ENCODE peak calls at places on chromosome 14, in seven cellular contexts. One of them, this sample, is unnamed.

GRCh38 chr14:104844306-104845032 is 20.6 kb upstream of the CEP170B start:
- DNase-seq in left lobe of liver: no peak
- DNase-seq in germinal center: no peak
- DNase-seq in central memory CD8-positive, alpha-beta T cell: no peak
- DNase-seq in right lobe of liver: peak
- DNase-seq in stimulated activated CD8-positive, alpha-beta memory T cell treated with anti-CD3 and anti-CD28 coated beads, Interleukin-4, amount 100 ng/mL, for 48 hours: no peak
- DNase-seq in NCI-H748 treated with DMSO at 0.1 percent for 48 hours: no peak
- DNase-seq in this sample: no peak

GRCh38 chr14:77120771-77121743 is 20.5 kb downstream of the ZDHHC22 start:
- DNase-seq in left lobe of liver: no peak
- DNase-seq in germinal center: peak
- DNase-seq in central memory CD8-positive, alpha-beta T cell: peak
- DNase-seq in right lobe of liver: no peak
- DNase-seq in stimulated activated CD8-positive, alpha-beta memory T cell treated with anti-CD3 and anti-CD28 coated beads, Interleukin-4, amount 100 ng/mL, for 48 hours: no peak
- DNase-seq in NCI-H748 treated with DMSO at 0.1 percent for 48 hours: no peak
- DNase-seq in this sample: no peak

GRCh38 chr14:89427426-89428162 is 10.6 kb upstream of the FOXN3 start:
- DNase-seq in left lobe of liver: peak
- DNase-seq in germinal center: no peak
- DNase-seq in central memory CD8-positive, alpha-beta T cell: no peak
- DNase-seq in right lobe of liver: peak
- DNase-seq in stimulated activated CD8-positive, alpha-beta memory T cell treated with anti-CD3 and anti-CD28 coated beads, Interleukin-4, amount 100 ng/mL, for 48 hours: no peak
- DNase-seq in NCI-H748 treated with DMSO at 0.1 percent for 48 hours: no peak
- DNase-seq in this sample: no peak

GRCh38 chr14:61300754-61301153 is 19.6 kb upstream of the TMEM30B start:
- DNase-seq in left lobe of liver: no peak
- DNase-seq in germinal center: no peak
- DNase-seq in central memory CD8-positive, alpha-beta T cell: no peak
- DNase-seq in right lobe of liver: no peak
- DNase-seq in stimulated activated CD8-positive, alpha-beta memory T cell treated with anti-CD3 and anti-CD28 coated beads, Interleukin-4, amount 100 ng/mL, for 48 hours: no peak
- DNase-seq in NCI-H748 treated with DMSO at 0.1 percent for 48 hours: no peak
- DNase-seq in this sample: no peak

GRCh38 chr14:51095854-51096823 is 1.2 kb upstream of the TRIM9 start:
- DNase-seq in left lobe of liver: no peak
- DNase-seq in germinal center: peak
- DNase-seq in central memory CD8-positive, alpha-beta T cell: no peak
- DNase-seq in right lobe of liver: no peak
- DNase-seq in stimulated activated CD8-positive, alpha-beta memory T cell treated with anti-CD3 and anti-CD28 coated beads, Interleukin-4, amount 100 ng/mL, for 48 hours: peak
- DNase-seq in NCI-H748 treated with DMSO at 0.1 percent for 48 hours: peak
- DNase-seq in this sample: peak

GRCh38 chr14:79965896-79966295 is 245.4 kb downstream of the DIO2 start:
- DNase-seq in left lobe of liver: no peak
- DNase-seq in germinal center: no peak
- DNase-seq in central memory CD8-positive, alpha-beta T cell: no peak
- DNase-seq in right lobe of liver: no peak
- DNase-seq in stimulated activated CD8-positive, alpha-beta memory T cell treated with anti-CD3 and anti-CD28 coated beads, Interleukin-4, amount 100 ng/mL, for 48 hours: no peak
- DNase-seq in NCI-H748 treated with DMSO at 0.1 percent for 48 hours: no peak
- DNase-seq in this sample: no peak

GRCh38 chr14:35292770-35293561 is 784 bp downstream of the PSMA6 start:
- DNase-seq in left lobe of liver: no peak
- DNase-seq in germinal center: no peak
- DNase-seq in central memory CD8-positive, alpha-beta T cell: no peak
- DNase-seq in right lobe of liver: no peak
- DNase-seq in stimulated activated CD8-positive, alpha-beta memory T cell treated with anti-CD3 and anti-CD28 coated beads, Interleukin-4, amount 100 ng/mL, for 48 hours: no peak
- DNase-seq in NCI-H748 treated with DMSO at 0.1 percent for 48 hours: no peak
- DNase-seq in this sample: peak

GRCh38 chr14:91330111-91330696 is 85.7 kb upstream of the GPR68 start:
- DNase-seq in left lobe of liver: no peak
- DNase-seq in germinal center: no peak
- DNase-seq in central memory CD8-positive, alpha-beta T cell: no peak
- DNase-seq in right lobe of liver: no peak
- DNase-seq in stimulated activated CD8-positive, alpha-beta memory T cell treated with anti-CD3 and anti-CD28 coated beads, Interleukin-4, amount 100 ng/mL, for 48 hours: no peak
- DNase-seq in NCI-H748 treated with DMSO at 0.1 percent for 48 hours: no peak
- DNase-seq in this sample: no peak

GRCh38 chr14:80164991-80165390 is 46.3 kb downstream of the DIO2 start:
- DNase-seq in left lobe of liver: no peak
- DNase-seq in germinal center: no peak
- DNase-seq in central memory CD8-positive, alpha-beta T cell: no peak
- DNase-seq in right lobe of liver: no peak
- DNase-seq in stimulated activated CD8-positive, alpha-beta memory T cell treated with anti-CD3 and anti-CD28 coated beads, Interleukin-4, amount 100 ng/mL, for 48 hours: no peak
- DNase-seq in NCI-H748 treated with DMSO at 0.1 percent for 48 hours: no peak
- DNase-seq in this sample: peak

GRCh38 chr14:105861985-105862465 is 335.6 kb downstream of the TMEM121 start:
- DNase-seq in left lobe of liver: no peak
- DNase-seq in germinal center: peak
- DNase-seq in central memory CD8-positive, alpha-beta T cell: no peak
- DNase-seq in right lobe of liver: peak
- DNase-seq in stimulated activated CD8-positive, alpha-beta memory T cell treated with anti-CD3 and anti-CD28 coated beads, Interleukin-4, amount 100 ng/mL, for 48 hours: peak
- DNase-seq in NCI-H748 treated with DMSO at 0.1 percent for 48 hours: no peak
- DNase-seq in this sample: no peak

GRCh38 chr14:93970589-93970966 is 5.8 kb downstream of the ASB2 start:
- DNase-seq in left lobe of liver: no peak
- DNase-seq in germinal center: peak
- DNase-seq in central memory CD8-positive, alpha-beta T cell: peak
- DNase-seq in right lobe of liver: no peak
- DNase-seq in stimulated activated CD8-positive, alpha-beta memory T cell treated with anti-CD3 and anti-CD28 coated beads, Interleukin-4, amount 100 ng/mL, for 48 hours: peak
- DNase-seq in NCI-H748 treated with DMSO at 0.1 percent for 48 hours: peak
- DNase-seq in this sample: no peak

GRCh38 chr14:39548358-39548757 is 116.1 kb upstream of the FBXO33 start:
- DNase-seq in left lobe of liver: no peak
- DNase-seq in germinal center: no peak
- DNase-seq in central memory CD8-positive, alpha-beta T cell: no peak
- DNase-seq in right lobe of liver: no peak
- DNase-seq in stimulated activated CD8-positive, alpha-beta memory T cell treated with anti-CD3 and anti-CD28 coated beads, Interleukin-4, amount 100 ng/mL, for 48 hours: no peak
- DNase-seq in NCI-H748 treated with DMSO at 0.1 percent for 48 hours: no peak
- DNase-seq in this sample: no peak

GRCh38 chr14:20624495-20625070 is 16.9 kb downstream of the OR6S1 start:
- DNase-seq in left lobe of liver: no peak
- DNase-seq in germinal center: peak
- DNase-seq in central memory CD8-positive, alpha-beta T cell: no peak
- DNase-seq in right lobe of liver: peak
- DNase-seq in stimulated activated CD8-positive, alpha-beta memory T cell treated with anti-CD3 and anti-CD28 coated beads, Interleukin-4, amount 100 ng/mL, for 48 hours: peak
- DNase-seq in NCI-H748 treated with DMSO at 0.1 percent for 48 hours: no peak
- DNase-seq in this sample: peak

GRCh38 chr14:68257969-68258368 is 438.4 kb downstream of the RAD51B start:
- DNase-seq in left lobe of liver: no peak
- DNase-seq in germinal center: no peak
- DNase-seq in central memory CD8-positive, alpha-beta T cell: no peak
- DNase-seq in right lobe of liver: no peak
- DNase-seq in stimulated activated CD8-positive, alpha-beta memory T cell treated with anti-CD3 and anti-CD28 coated beads, Interleukin-4, amount 100 ng/mL, for 48 hours: no peak
- DNase-seq in NCI-H748 treated with DMSO at 0.1 percent for 48 hours: no peak
- DNase-seq in this sample: no peak

GRCh38 chr14:105492051-105492965 is 1.3 kb downstream of the TEDC1 start:
- DNase-seq in left lobe of liver: peak
- DNase-seq in germinal center: no peak
- DNase-seq in central memory CD8-positive, alpha-beta T cell: peak
- DNase-seq in right lobe of liver: peak
- DNase-seq in stimulated activated CD8-positive, alpha-beta memory T cell treated with anti-CD3 and anti-CD28 coated beads, Interleukin-4, amount 100 ng/mL, for 48 hours: no peak
- DNase-seq in NCI-H748 treated with DMSO at 0.1 percent for 48 hours: no peak
- DNase-seq in this sample: no peak

GRCh38 chr14:93234798-93235197 is 27.7 kb downstream of the UBR7 start:
- DNase-seq in left lobe of liver: no peak
- DNase-seq in germinal center: peak
- DNase-seq in central memory CD8-positive, alpha-beta T cell: no peak
- DNase-seq in right lobe of liver: no peak
- DNase-seq in stimulated activated CD8-positive, alpha-beta memory T cell treated with anti-CD3 and anti-CD28 coated beads, Interleukin-4, amount 100 ng/mL, for 48 hours: no peak
- DNase-seq in NCI-H748 treated with DMSO at 0.1 percent for 48 hours: no peak
- DNase-seq in this sample: peak

GRCh38 chr14:34623506-34623905 is 6.4 kb downstream of the SNX6 start:
- DNase-seq in left lobe of liver: no peak
- DNase-seq in germinal center: no peak
- DNase-seq in central memory CD8-positive, alpha-beta T cell: no peak
- DNase-seq in right lobe of liver: no peak
- DNase-seq in stimulated activated CD8-positive, alpha-beta memory T cell treated with anti-CD3 and anti-CD28 coated beads, Interleukin-4, amount 100 ng/mL, for 48 hours: no peak
- DNase-seq in NCI-H748 treated with DMSO at 0.1 percent for 48 hours: no peak
- DNase-seq in this sample: no peak

GRCh38 chr14:105292810-105293711 is 7.7 kb downstream of the BRF1 start:
- DNase-seq in left lobe of liver: no peak
- DNase-seq in germinal center: no peak
- DNase-seq in central memory CD8-positive, alpha-beta T cell: no peak
- DNase-seq in right lobe of liver: no peak
- DNase-seq in stimulated activated CD8-positive, alpha-beta memory T cell treated with anti-CD3 and anti-CD28 coated beads, Interleukin-4, amount 100 ng/mL, for 48 hours: peak
- DNase-seq in NCI-H748 treated with DMSO at 0.1 percent for 48 hours: no peak
- DNase-seq in this sample: no peak

GRCh38 chr14:93318927-93319326 is 13.9 kb downstream of the BTBD7 start:
- DNase-seq in left lobe of liver: no peak
- DNase-seq in germinal center: no peak
- DNase-seq in central memory CD8-positive, alpha-beta T cell: no peak
- DNase-seq in right lobe of liver: no peak
- DNase-seq in stimulated activated CD8-positive, alpha-beta memory T cell treated with anti-CD3 and anti-CD28 coated beads, Interleukin-4, amount 100 ng/mL, for 48 hours: no peak
- DNase-seq in NCI-H748 treated with DMSO at 0.1 percent for 48 hours: no peak
- DNase-seq in this sample: no peak

GRCh38 chr14:97707603-97708002 is 910.4 kb downstream of the VRK1 start:
- DNase-seq in left lobe of liver: no peak
- DNase-seq in germinal center: no peak
- DNase-seq in central memory CD8-positive, alpha-beta T cell: peak
- DNase-seq in right lobe of liver: no peak
- DNase-seq in stimulated activated CD8-positive, alpha-beta memory T cell treated with anti-CD3 and anti-CD28 coated beads, Interleukin-4, amount 100 ng/mL, for 48 hours: peak
- DNase-seq in NCI-H748 treated with DMSO at 0.1 percent for 48 hours: no peak
- DNase-seq in this sample: no peak

GRCh38 chr14:75711796-75712211 is 50.8 kb downstream of the TTLL5 start:
- DNase-seq in left lobe of liver: peak
- DNase-seq in germinal center: peak
- DNase-seq in central memory CD8-positive, alpha-beta T cell: no peak
- DNase-seq in right lobe of liver: peak
- DNase-seq in stimulated activated CD8-positive, alpha-beta memory T cell treated with anti-CD3 and anti-CD28 coated beads, Interleukin-4, amount 100 ng/mL, for 48 hours: peak
- DNase-seq in NCI-H748 treated with DMSO at 0.1 percent for 48 hours: no peak
- DNase-seq in this sample: peak

GRCh38 chr14:104119119-104119699 is 19.2 kb upstream of the KIF26A start:
- DNase-seq in left lobe of liver: no peak
- DNase-seq in germinal center: no peak
- DNase-seq in central memory CD8-positive, alpha-beta T cell: no peak
- DNase-seq in right lobe of liver: peak
- DNase-seq in stimulated activated CD8-positive, alpha-beta memory T cell treated with anti-CD3 and anti-CD28 coated beads, Interleukin-4, amount 100 ng/mL, for 48 hours: no peak
- DNase-seq in NCI-H748 treated with DMSO at 0.1 percent for 48 hours: no peak
- DNase-seq in this sample: no peak

GRCh38 chr14:104734051-104734587 is 10.1 kb downstream of the ADSS1 start:
- DNase-seq in left lobe of liver: no peak
- DNase-seq in germinal center: no peak
- DNase-seq in central memory CD8-positive, alpha-beta T cell: no peak
- DNase-seq in right lobe of liver: no peak
- DNase-seq in stimulated activated CD8-positive, alpha-beta memory T cell treated with anti-CD3 and anti-CD28 coated beads, Interleukin-4, amount 100 ng/mL, for 48 hours: no peak
- DNase-seq in NCI-H748 treated with DMSO at 0.1 percent for 48 hours: no peak
- DNase-seq in this sample: no peak

GRCh38 chr14:61636792-61637191 is 58.5 kb upstream of the HIF1A start:
- DNase-seq in left lobe of liver: no peak
- DNase-seq in germinal center: no peak
- DNase-seq in central memory CD8-positive, alpha-beta T cell: no peak
- DNase-seq in right lobe of liver: no peak
- DNase-seq in stimulated activated CD8-positive, alpha-beta memory T cell treated with anti-CD3 and anti-CD28 coated beads, Interleukin-4, amount 100 ng/mL, for 48 hours: no peak
- DNase-seq in NCI-H748 treated with DMSO at 0.1 percent for 48 hours: no peak
- DNase-seq in this sample: no peak

GRCh38 chr14:67522270-67522669 is 10.8 kb upstream of the PLEKHH1 start:
- DNase-seq in left lobe of liver: no peak
- DNase-seq in germinal center: no peak
- DNase-seq in central memory CD8-positive, alpha-beta T cell: no peak
- DNase-seq in right lobe of liver: no peak
- DNase-seq in stimulated activated CD8-positive, alpha-beta memory T cell treated with anti-CD3 and anti-CD28 coated beads, Interleukin-4, amount 100 ng/mL, for 48 hours: no peak
- DNase-seq in NCI-H748 treated with DMSO at 0.1 percent for 48 hours: no peak
- DNase-seq in this sample: no peak

This sample was measured in trophoblast cell.